ENCODE peak calls at places on chromosomes 12 and 14, in six cellular contexts. Z is heart left ventricle, C is Caco-2, I is kidney tubule cell, J is iPS DF 19.7, G is NCI-H1105 treated with DMSO at 0.1 percent for 48 hours. Y is an unnamed sample.

GRCh38 chr14:28280530-28280929 is 486.1 kb upstream of the FOXG1 start:
- DNase-seq in Z (no peak), C (no peak), I (no peak), J (no peak), G (no peak), Y (no peak)

GRCh38 chr12:2970744-2971143 is 11.5 kb downstream of the TEAD4 start:
- DNase-seq in Z (no peak), C (peak), I (no peak), J (no peak), G (no peak), Y (no peak)

GRCh38 chr14:95886366-95886765 is 9.7 kb downstream of the TUNAR start:
- DNase-seq in Z (no peak), C (no peak), I (peak), J (no peak), G (peak), Y (no peak)

GRCh38 chr12:42090899-42091298 is 53.8 kb downstream of the GXYLT1 start:
- DNase-seq in Z (no peak), C (no peak), I (peak), J (no peak), G (no peak), Y (peak)

GRCh38 chr12:119592232-119592631 is 1.3 kb upstream of the TMEM233 start:
- DNase-seq in Z (no peak), C (no peak), I (peak), J (no peak), G (no peak), Y (no peak)

GRCh38 chr14:62947291-62947690 is 98.0 kb downstream of the KCNH5 start:
- DNase-seq in Z (no peak), C (no peak), I (no peak), J (no peak), G (peak), Y (no peak)

GRCh38 chr14:43359317-43359716 is 1147.8 kb downstream of the FSCB start:
- DNase-seq in Z (no peak), C (no peak), I (no peak), J (no peak), G (no peak), Y (no peak)

GRCh38 chr14:104561661-104562495 is 17.7 kb upstream of the C14orf180 start:
- DNase-seq in Z (no peak), C (no peak), I (no peak), J (no peak), G (no peak), Y (no peak)

GRCh38 chr14:62143235-62143634 is 381.0 kb downstream of the SNAPC1 start:
- DNase-seq in Z (no peak), C (no peak), I (no peak), J (no peak), G (no peak), Y (peak)

GRCh38 chr14:88614218-88614907 is 51.5 kb downstream of the ZC3H14 start:
- DNase-seq in Z (no peak), C (no peak), I (peak), J (no peak), G (no peak), Y (peak)

GRCh38 chr14:90398315-90398811 is 1.5 kb downstream of the CALM1 start:
- DNase-seq in Z (peak), C (peak), I (peak), J (no peak), G (peak), Y (peak)

GRCh38 chr14:66652736-66653135 is 144.8 kb downstream of the GPHN start:
- DNase-seq in Z (no peak), C (no peak), I (no peak), J (no peak), G (no peak), Y (no peak)

GRCh38 chr14:77955816-77956796 is 156.2 kb downstream of the ADCK1 start:
- DNase-seq in Z (no peak), C (no peak), I (peak), J (no peak), G (no peak), Y (no peak)

GRCh38 chr14:52265248-52265647 is 2.2 kb upstream of the PTGDR start:
- DNase-seq in Z (no peak), C (no peak), I (no peak), J (no peak), G (no peak), Y (no peak)

GRCh38 chr12:105032703-105033357 is 46.7 kb downstream of the NOPCHAP1 start:
- DNase-seq in Z (no peak), C (no peak), I (no peak), J (no peak), G (no peak), Y (peak)

GRCh38 chr14:70641548-70642312 is at the start of gene TTC9:
- DNase-seq in Z (peak), C (peak), I (peak), J (no peak), G (peak), Y (peak)

GRCh38 chr12:131946757-131947156 is 3.0 kb upstream of the EP400 start:
- DNase-seq in Z (no peak), C (no peak), I (no peak), J (no peak), G (no peak), Y (no peak)

GRCh38 chr14:68894123-68894522 is 85.0 kb downstream of the ACTN1 start:
- DNase-seq in Z (no peak), C (no peak), I (no peak), J (no peak), G (no peak), Y (no peak)

GRCh38 chr14:33254876-33255275 is 316.2 kb downstream of the NPAS3 start:
- DNase-seq in Z (peak), C (no peak), I (no peak), J (no peak), G (peak), Y (no peak)

GRCh38 chr14:104650057-104650980 is 39.1 kb upstream of the INF2 start:
- DNase-seq in Z (peak), C (peak), I (peak), J (no peak), G (peak), Y (peak)

GRCh38 chr14:53655080-53655785 is 301.4 kb downstream of the BMP4 start:
- DNase-seq in Z (no peak), C (no peak), I (no peak), J (no peak), G (no peak), Y (no peak)

GRCh38 chr14:22084393-22085281 is 411.0 kb upstream of the OR4E1 start:
- DNase-seq in Z (no peak), C (peak), I (peak), J (no peak), G (peak), Y (peak)

GRCh38 chr12:109679716-109680520 is 33.7 kb upstream of the FAM222A start:
- DNase-seq in Z (no peak), C (no peak), I (no peak), J (no peak), G (peak), Y (no peak)

GRCh38 chr12:61037792-61038191 is 1222.4 kb upstream of the USP15 start:
- DNase-seq in Z (no peak), C (no peak), I (peak), J (no peak), G (no peak), Y (no peak)

GRCh38 chr14:100864206-100864605 is 38.3 kb downstream of the MEG3 start:
- DNase-seq in Z (no peak), C (no peak), I (no peak), J (no peak), G (no peak), Y (no peak)

GRCh38 chr14:19878029-19878642 is 3.2 kb downstream of the OR4K2 start:
- DNase-seq in Z (no peak), C (peak), I (peak), J (no peak), G (peak), Y (no peak)

GRCh38 chr14:32020882-32021281 is 56.2 kb upstream of the ARHGAP5 start:
- DNase-seq in Z (no peak), C (peak), I (no peak), J (no peak), G (peak), Y (no peak)

GRCh38 chr12:113198286-113198685 is 12.8 kb downstream of the RITA1 start:
- DNase-seq in Z (no peak), C (no peak), I (peak), J (no peak), G (no peak), Y (no peak)

GRCh38 chr14:52067873-52068740 is 752 bp downstream of the NID2 start:
- DNase-seq in Z (peak), C (peak), I (peak), J (no peak), G (peak), Y (no peak)

GRCh38 chr12:81564237-81564636 is 194.9 kb downstream of the PPFIA2 start:
- DNase-seq in Z (no peak), C (no peak), I (no peak), J (no peak), G (no peak), Y (no peak)